ENCODE peak calls at places on chromosomes 13 and 19, in four cellular contexts. I is uterus, Y is thoracic aorta, A is transverse colon. B is an unnamed sample.

GRCh38 chr19:8722032-8722431 is 598 bp downstream of the OR2Z1 start:
- DNase-seq in I (no peak), A (no peak), Y (no peak), B (no peak)

GRCh38 chr19:10471909-10472308 is 31.2 kb downstream of the KEAP1 start:
- DNase-seq in Y (no peak), A (no peak), I (no peak), B (no peak)

GRCh38 chr13:44876782-44877324 is 112.4 kb downstream of the NUFIP1 start:
- DNase-seq in I (no peak), Y (no peak), A (no peak), B (no peak)

GRCh38 chr13:61123533-61124269 is 291.9 kb downstream of the PCDH20 start:
- DNase-seq in Y (no peak), I (no peak), A (no peak), B (no peak)

GRCh38 chr19:58468216-58468839 is 1.4 kb downstream of the ZNF324 start:
- DNase-seq in I (no peak), Y (no peak), A (no peak), B (no peak)

GRCh38 chr19:17328517-17329060 is 6.1 kb downstream of the ANO8 start:
- DNase-seq in I (no peak), A (no peak), Y (no peak), B (no peak)

GRCh38 chr13:28805193-28805819 is 14.8 kb upstream of the MTUS2 start:
- DNase-seq in I (no peak), Y (no peak), A (no peak), B (no peak)

GRCh38 chr19:34308381-34309367 is 54.3 kb downstream of the GARRE1 start:
- DNase-seq in I (no peak), Y (no peak), A (no peak), B (no peak)

GRCh38 chr13:47831265-47831664 is 169.8 kb downstream of the SUCLA2 start:
- DNase-seq in I (no peak), Y (no peak), A (no peak), B (no peak)

GRCh38 chr19:6868341-6868740 is 19.0 kb upstream of the ADGRE1 start:
- DNase-seq in I (no peak), A (no peak), Y (no peak), B (no peak)

GRCh38 chr13:94972262-94972661 is 259.9 kb upstream of the SOX21 start:
- DNase-seq in A (no peak), Y (no peak), I (no peak), B (no peak)

GRCh38 chr13:94966380-94966779 is 254.0 kb upstream of the SOX21 start:
- DNase-seq in A (no peak), I (no peak), Y (no peak), B (no peak)

GRCh38 chr13:94968040-94968756 is 255.9 kb upstream of the SOX21 start:
- DNase-seq in I (no peak), Y (no peak), A (no peak), B (no peak)

GRCh38 chr13:94967183-94968039 is 255.1 kb upstream of the SOX21 start:
- DNase-seq in Y (no peak), I (no peak), A (no peak), B (no peak)

DNA sequence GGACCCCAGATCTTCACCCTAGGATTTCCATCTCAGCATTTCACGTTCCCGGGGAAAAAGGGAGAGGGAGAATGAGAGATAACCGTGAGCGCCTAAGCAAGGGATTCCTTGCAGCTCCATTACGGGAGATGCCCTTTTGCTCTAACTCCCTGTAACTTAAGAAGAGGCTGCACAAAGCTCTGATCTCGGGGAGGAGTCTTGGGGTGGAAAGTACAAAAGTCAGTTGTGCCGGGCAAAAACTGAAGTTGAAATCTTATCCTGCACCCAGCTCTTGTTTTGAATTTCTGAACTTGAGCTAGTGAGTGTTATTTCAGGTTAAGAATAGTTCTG is 256.4 kb upstream of the SOX21 start:
- DNase-seq in Y (no peak), A (no peak), I (no peak), B (no peak)
- H3K27ac ChIP-seq in Y (no peak overlapping the region), A (no peak overlapping the region), I (no peak overlapping the region), B (no peak overlapping the region)

GRCh38 chr19:27741236-27741635 is 1471.7 kb downstream of the UQCRFS1 start:
- DNase-seq in Y (no peak), A (no peak), I (no peak), B (peak; percentile 11)
- H3K27ac ChIP-seq in Y (no peak overlapping the region), A (no peak overlapping the region), I (no peak overlapping the region), B (no peak overlapping the region)

DNA sequence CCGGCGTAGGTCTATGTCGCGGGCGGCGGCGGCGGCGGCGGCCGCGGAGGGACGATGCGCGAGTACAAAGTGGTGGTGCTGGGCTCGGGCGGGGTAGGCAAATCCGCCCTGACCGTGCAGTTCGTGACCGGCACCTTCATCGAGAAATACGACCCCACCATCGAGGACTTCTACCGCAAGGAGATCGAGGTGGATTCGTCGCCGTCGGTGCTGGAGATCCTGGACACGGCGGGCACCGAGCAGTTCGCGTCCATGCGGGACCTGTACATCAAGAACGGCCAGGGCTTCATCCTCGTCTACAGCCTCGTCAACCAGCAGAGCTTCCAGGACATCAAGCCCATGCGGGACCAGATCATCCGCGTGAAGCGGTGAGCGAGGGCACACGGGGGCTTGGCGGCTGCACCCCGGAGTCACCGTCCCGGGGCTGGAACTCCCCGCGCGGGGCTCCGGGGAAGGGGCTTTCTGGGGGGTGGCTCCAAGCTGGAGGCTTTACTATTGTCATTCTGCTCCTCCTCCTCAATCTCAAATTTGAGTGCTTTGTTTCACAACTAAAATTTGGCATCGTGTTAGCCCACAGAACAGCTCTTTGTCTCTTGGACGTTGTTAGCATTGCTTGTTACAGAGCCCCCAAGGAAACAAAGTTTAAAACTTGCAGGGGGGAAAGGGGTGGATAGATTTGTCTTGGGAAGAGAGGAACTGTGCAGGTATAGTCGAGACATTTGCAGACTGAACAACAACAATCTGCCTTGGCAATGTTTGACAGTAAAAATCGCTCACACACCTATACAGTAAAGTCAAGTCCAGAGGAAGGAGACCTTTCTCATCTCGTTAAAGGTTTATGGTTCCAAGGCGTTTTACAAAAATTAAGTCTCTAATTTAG is 688 bp downstream of the RAP2A start:
- DNase-seq in A (peak; percentile 43), I (peak; percentile 46), Y (no peak), B (peak; percentile 34)
- H3K27ac ChIP-seq in A (peak overlapping the region; percentile 99), I (peak overlapping the region; percentile 100), Y (peak overlapping the region; percentile 55), B (peak overlapping the region; percentile 81)

DNA sequence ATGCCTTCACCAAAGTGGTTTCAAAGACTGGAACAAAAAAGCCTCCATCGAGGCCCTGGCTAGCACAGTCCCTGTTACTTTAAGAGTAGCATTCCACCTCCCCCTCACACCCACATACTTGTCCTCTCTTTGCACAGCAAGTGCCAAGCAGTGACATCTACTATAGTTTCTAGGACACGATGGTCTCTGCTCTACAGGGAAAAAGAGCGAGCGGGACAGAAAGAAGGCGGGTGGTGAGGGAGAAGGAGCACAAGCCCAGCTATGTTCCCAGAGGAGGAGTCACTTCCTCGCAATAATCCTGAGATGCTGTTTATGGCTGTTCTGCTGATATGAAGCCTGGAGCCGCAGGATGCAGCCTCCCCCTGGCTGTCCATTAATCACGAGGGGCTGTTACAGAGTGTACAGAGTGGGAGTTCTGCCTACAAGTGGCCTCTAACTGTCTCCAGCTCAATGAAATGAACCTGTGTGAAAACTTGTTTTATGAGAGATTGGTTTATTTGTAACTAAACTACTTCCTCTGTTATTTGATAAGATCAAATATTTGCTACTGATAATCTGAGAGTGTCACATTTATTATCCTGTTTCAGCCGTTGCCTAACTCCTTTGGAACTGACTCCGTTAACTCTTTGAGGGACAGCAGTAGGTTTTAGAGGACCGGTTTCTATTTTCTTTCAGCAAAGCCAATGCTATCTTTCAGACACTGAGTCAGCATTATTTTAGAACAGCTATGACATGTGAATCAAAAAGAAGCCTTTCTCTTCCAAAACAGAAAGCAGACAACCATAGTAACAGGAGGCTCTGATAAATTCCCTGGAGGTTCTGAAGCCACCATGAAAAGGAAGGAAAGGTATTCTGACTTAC is 208.0 kb downstream of the SPRY2 start:
- DNase-seq in Y (peak; percentile 38), A (peak; percentile 77), I (peak; percentile 61), B (peak; percentile 72)
- H3K27ac ChIP-seq in Y (peak overlapping the region; percentile 78), A (peak overlapping the region; percentile 74), I (peak overlapping the region; percentile 71), B (peak overlapping the region; percentile 75)

GRCh38 chr13:20803180-20803965 is 29.6 kb upstream of the EEF1AKMT1 start:
- DNase-seq in I (no peak), Y (no peak), A (no peak), B (no peak)
- H3K27ac ChIP-seq in I (no peak overlapping the region), Y (no peak overlapping the region), A (no peak overlapping the region), B (no peak overlapping the region)

GRCh38 chr19:47186337-47187022 is 44.5 kb downstream of the BBC3 start:
- DNase-seq in I (no peak), A (peak; percentile 30), Y (no peak), B (no peak)
- H3K27ac ChIP-seq in I (no peak overlapping the region), A (peak overlapping the region; percentile 87), Y (no peak overlapping the region), B (peak overlapping the region; percentile 71)

GRCh38 chr19:37467608-37468090 is 405 bp upstream of the ZNF569 start:
- DNase-seq in Y (no peak), I (no peak), A (no peak), B (no peak)
- H3K27ac ChIP-seq in Y (peak overlapping the region; percentile 89), I (peak overlapping the region; percentile 83), A (peak overlapping the region; percentile 88), B (peak overlapping the region; percentile 85)